ENCODE peak calls at places on chromosomes 2 and 18, in five cellular contexts. L is kidney tubule cell, S is H9, B is ELR, X is GM20000. I is an unnamed sample.

GRCh38 chr2:30226144-30227032 is 4.9 kb upstream of the LBH start:
- DNase-seq in L (no peak), X (peak), B (no peak), S (no peak), I (no peak)

GRCh38 chr2:208466920-208467298 is 60.3 kb downstream of the PTH2R start:
- DNase-seq in X (no peak), B (no peak), L (peak), S (no peak), I (no peak)

GRCh38 chr2:135791418-135792190 is 45.4 kb downstream of the LCT start:
- DNase-seq in X (no peak), L (peak), S (no peak), B (peak), I (no peak)

GRCh38 chr2:224736227-224736626 is 20.1 kb upstream of the CCDC195 start:
- DNase-seq in X (no peak), B (no peak), S (no peak), L (no peak), I (no peak)

GRCh38 chr2:47056875-47057731 is 98.0 kb downstream of the STPG4 start:
- DNase-seq in L (no peak), B (no peak), X (peak), S (no peak), I (no peak)

GRCh38 chr2:127045792-127046501 is 61.0 kb downstream of the BIN1 start:
- DNase-seq in S (peak), L (no peak), X (peak), B (no peak), I (peak)

GRCh38 chr18:68056936-68057335 is 540.4 kb upstream of the DSEL start:
- DNase-seq in X (no peak), L (no peak), S (no peak), B (no peak), I (no peak)

GRCh38 chr18:61764381-61764780 is 128.4 kb downstream of the RNF152 start:
- DNase-seq in S (no peak), X (no peak), L (peak), B (no peak), I (no peak)

GRCh38 chr2:164737612-164738081 is 104.0 kb downstream of the COBLL1 start:
- DNase-seq in S (peak), X (peak), L (peak), B (peak), I (peak)

GRCh38 chr2:21270658-21271057 is 146.9 kb downstream of the TDRD15 start:
- DNase-seq in B (no peak), S (no peak), X (no peak), L (no peak), I (no peak)

GRCh38 chr2:19667085-19667484 is 234.7 kb downstream of the TTC32 start:
- DNase-seq in X (no peak), B (peak), L (peak), S (no peak), I (no peak)

GRCh38 chr2:159900343-159900742 is 102.3 kb upstream of the CD302 start:
- DNase-seq in X (no peak), S (no peak), B (no peak), L (no peak), I (no peak)

GRCh38 chr2:6785511-6785910 is 80.2 kb downstream of the CMPK2 start:
- DNase-seq in X (no peak), B (no peak), S (no peak), L (no peak), I (no peak)

GRCh38 chr2:49490710-49491109 is 336.4 kb upstream of the FSHR start:
- DNase-seq in S (peak), L (peak), X (peak), B (peak), I (peak)

GRCh38 chr2:43676322-43677050 is at the start of gene C1GALT1C1L:
- DNase-seq in X (no peak), B (peak), S (no peak), L (peak), I (peak)

GRCh38 chr2:25125949-25126348 is 42.4 kb downstream of the POMC start:
- DNase-seq in B (no peak), S (no peak), L (no peak), X (no peak), I (no peak)

GRCh38 chr2:180268006-180268405 is 260.9 kb upstream of the CWC22 start:
- DNase-seq in X (no peak), B (peak), L (no peak), S (no peak), I (no peak)

GRCh38 chr2:239887604-239888003 is 137.5 kb downstream of the NDUFA10 start:
- DNase-seq in B (no peak), L (no peak), X (no peak), S (no peak), I (no peak)

GRCh38 chr2:96527990-96528679 is 8.4 kb upstream of the ARID5A start:
- DNase-seq in L (no peak), B (peak), X (no peak), S (no peak), I (peak)

GRCh38 chr2:237723613-237724012 is 75.0 kb upstream of the RBM44 start:
- DNase-seq in L (peak), S (peak), X (peak), B (peak), I (peak)

GRCh38 chr18:3184275-3184963 is 35.3 kb downstream of the MYOM1 start:
- DNase-seq in X (no peak), S (no peak), L (no peak), B (no peak), I (no peak)

GRCh38 chr18:62505669-62506494 is 16.9 kb upstream of the ZCCHC2 start:
- DNase-seq in L (peak), S (no peak), B (peak), X (peak), I (no peak)

GRCh38 chr18:23629444-23629946 is 33.2 kb downstream of the ANKRD29 start:
- DNase-seq in L (peak), S (no peak), B (no peak), X (peak), I (no peak)

GRCh38 chr2:33477473-33478468 is 1.3 kb downstream of the RASGRP3 start:
- DNase-seq in S (no peak), L (peak), B (no peak), X (peak), I (no peak)

GRCh38 chr2:200751786-200752185 is 59.9 kb upstream of the BZW1 start:
- DNase-seq in B (peak), S (no peak), L (peak), X (no peak), I (no peak)

GRCh38 chr2:43071629-43072550 is 154.5 kb downstream of the ZFP36L2 start:
- DNase-seq in B (no peak), X (no peak), L (no peak), S (no peak), I (peak)

GRCh38 chr18:78915446-78916008 is 64.1 kb upstream of the SALL3 start:
- DNase-seq in S (no peak), B (no peak), L (no peak), X (no peak), I (peak)

GRCh38 chr18:41936471-41937134 is 18.4 kb upstream of the PIK3C3 start:
- DNase-seq in B (peak), L (peak), S (no peak), X (peak), I (no peak)

GRCh38 chr2:8229546-8229986 is 452.3 kb upstream of the ID2 start:
- DNase-seq in B (peak), X (peak), L (peak), S (peak), I (no peak)

GRCh38 chr18:75408554-75409506 is 18.7 kb downstream of the SMIM21 start:
- DNase-seq in L (peak), X (no peak), B (peak), S (no peak), I (no peak)

GRCh38 chr18:6836331-6836730 is 106.8 kb downstream of the ARHGAP28 start:
- DNase-seq in L (peak), B (no peak), X (no peak), S (no peak), I (no peak)

GRCh38 chr18:48940854-48941531 is 9.8 kb downstream of the SMAD7 start:
- DNase-seq in S (no peak), B (peak), X (peak), L (peak), I (no peak)

GRCh38 chr18:47470941-47471340 is 219.5 kb upstream of the SKOR2 start:
- DNase-seq in S (no peak), B (no peak), X (no peak), L (no peak), I (no peak)

GRCh38 chr2:238320246-238320647 is at the start of gene TRAF3IP1:
- DNase-seq in L (peak), B (peak), S (peak), X (peak), I (peak)

I was measured in H7.